ENCODE peak calls at places on chromosomes 7 and 10, in seven cellular contexts. M, S, D, U, H, J and V are unnamed samples. For H3K9me3, the result is how much of the 10 kb centered on the place peaks cover.

GRCh38 chr10:110535958-110536891 is 31.3 kb upstream of the SMC3 start:
- DNase-seq in M (peak), S (no peak), D (no peak), U (no peak), H (no peak), J (peak), V (no peak)

GRCh38 chr7:22166928-22167327 is 190.0 kb downstream of the RAPGEF5 start:
- DNase-seq in M (no peak), S (no peak), D (no peak), U (no peak), H (no peak), J (no peak), V (no peak)

GRCh38 chr7:44965937-44966730 is 12.7 kb downstream of the MYO1G start:
- DNase-seq in M (no peak), S (peak), D (no peak), U (no peak), H (no peak), J (no peak), V (no peak)

GRCh38 chr7:155951554-155952158 is 139.4 kb upstream of the SHH start:
- DNase-seq in M (no peak), S (no peak), D (peak), U (no peak), H (peak), J (no peak), V (no peak)

GRCh38 chr7:44131173-44132009 is 8.0 kb upstream of the POLD2 start:
- DNase-seq in M (no peak), S (peak), D (no peak), U (no peak), H (no peak), J (no peak), V (no peak)

GRCh38 chr7:75858430-75858829 is 20.4 kb upstream of the RHBDD2 start:
- DNase-seq in M (no peak), S (no peak), D (no peak), U (no peak), H (no peak), J (no peak), V (no peak)

GRCh38 chr10:88702848-88703597 is 3.0 kb upstream of the LIPK start:
- DNase-seq in M (no peak), S (no peak), D (peak), U (no peak), H (peak), J (no peak), V (no peak)

GRCh38 chr7:139116999-139117398 is 7.5 kb upstream of the ZC3HAV1 start:
- DNase-seq in M (no peak), S (no peak), D (no peak), U (no peak), H (no peak), J (no peak), V (no peak)

GRCh38 chr7:151708610-151709009 is 168.3 kb downstream of the PRKAG2 start:
- DNase-seq in M (no peak), S (no peak), D (no peak), U (no peak), H (no peak), J (no peak), V (no peak)

GRCh38 chr7:47302560-47302959 is 279.4 kb downstream of the TNS3 start:
- DNase-seq in M (no peak), S (no peak), D (no peak), U (no peak), H (no peak), J (no peak), V (no peak)

GRCh38 chr10:112778579-112778978 is 171.5 kb upstream of the TCF7L2 start:
- DNase-seq in M (no peak), S (no peak), D (no peak), U (no peak), H (no peak), J (no peak), V (no peak)

GRCh38 chr10:68106656-68107055 is 2.6 kb upstream of the MYPN start:
- DNase-seq in M (no peak), S (no peak), D (no peak), U (no peak), H (no peak), J (no peak), V (no peak)

GRCh38 chr7:129752760-129753159 is 141.2 kb downstream of the NRF1 start:
- DNase-seq in M (no peak), S (no peak), D (no peak), U (no peak), H (no peak), J (no peak), V (no peak)

GRCh38 chr10:10845240-10845639 is 172.4 kb upstream of the CELF2 start:
- DNase-seq in M (no peak), S (no peak), D (no peak), U (no peak), H (no peak), J (no peak), V (no peak)

GRCh38 chr7:136865777-136866176 is 2.7 kb upstream of the CHRM2 start:
- DNase-seq in M (no peak), S (no peak), D (no peak), U (no peak), H (no peak), J (no peak), V (no peak)

GRCh38 chr10:86708783-86709778 is 40.8 kb downstream of the LDB3 start:
- DNase-seq in M (no peak), S (no peak), D (no peak), U (no peak), H (no peak), J (no peak), V (no peak)

GRCh38 chr10:32367793-32368453 is 21.0 kb upstream of the EPC1 start:
- DNase-seq in M (no peak), S (peak), D (peak), U (peak), H (no peak), J (peak), V (peak)

GRCh38 chr7:30938435-30939316 is 25.1 kb upstream of the GHRHR start:
- DNase-seq in M (peak), S (peak), D (peak), U (peak), H (peak), J (peak), V (peak)

GRCh38 chr7:152636436-152636835 is 39.5 kb downstream of the XRCC2 start:
- DNase-seq in M (no peak), S (no peak), D (no peak), U (no peak), H (no peak), J (no peak), V (no peak)

GRCh38 chr10:131157899-131158298 is 153.6 kb downstream of the TCERG1L start:
- DNase-seq in M (no peak), S (no peak), D (no peak), U (no peak), H (no peak), J (no peak), V (no peak)

GRCh38 chr7:108454674-108455523 is 1.3 kb downstream of the NRCAM start:
- DNase-seq in M (peak), S (peak), D (no peak), U (no peak), H (peak), J (no peak), V (peak)

GRCh38 chr7:30563326-30563942 is 31.2 kb upstream of the GARS1 start:
- DNase-seq in M (peak), S (no peak), D (no peak), U (no peak), H (no peak), J (no peak), V (no peak)

GRCh38 chr10:107028249-107028648 is 136.3 kb downstream of the SORCS1 start:
- DNase-seq in M (no peak), S (no peak), D (no peak), U (no peak), H (no peak), J (no peak), V (no peak)

GRCh38 chr10:123759496-123760070 is 93.4 kb downstream of the GPR26 start:
- DNase-seq in M (no peak), S (no peak), D (no peak), U (no peak), H (no peak), J (no peak), V (no peak)

GRCh38 chr7:139991267-139991666 is 71.5 kb downstream of the PARP12 start:
- DNase-seq in M (no peak), S (no peak), D (peak), U (no peak), H (peak), J (no peak), V (no peak)

GRCh38 chr10:44908071-44908709 is 2.9 kb upstream of the TMEM72 start:
- DNase-seq in M (no peak), S (no peak), D (no peak), U (no peak), H (no peak), J (no peak), V (no peak)

GRCh38 chr7:52639126-52639525 is 396.3 kb upstream of the POM121L12 start:
- DNase-seq in M (no peak), S (no peak), D (no peak), U (no peak), H (no peak), J (no peak), V (no peak)

GRCh38 chr10:110512461-110513187 is 14.9 kb downstream of the DUSP5 start:
- DNase-seq in M (no peak), S (no peak), D (no peak), U (no peak), H (peak), J (no peak), V (no peak)

GRCh38 chr7:22762866-22763265 is 35.9 kb downstream of the IL6 start:
- DNase-seq in M (no peak), S (no peak), D (no peak), U (no peak), H (no peak), J (no peak), V (no peak)

GRCh38 chr10:71288461-71288860 is 30.6 kb upstream of the SLC29A3 start:
- DNase-seq in M (peak), S (no peak), D (no peak), U (no peak), H (no peak), J (no peak), V (no peak)

GRCh38 chr10:70137927-70138883 is 5.6 kb upstream of the AIFM2 start:
- DNase-seq in M (no peak), S (no peak), D (no peak), U (peak), H (no peak), J (no peak), V (no peak)

GRCh38 chr7:117750612-117751563 is 122.4 kb downstream of the CTTNBP2 start:
- DNase-seq in M (no peak), S (peak), D (no peak), U (no peak), H (peak), J (no peak), V (no peak)

GRCh38 chr7:31748084-31748483 is 61.1 kb downstream of the PPP1R17 start:
- DNase-seq in M (no peak), S (no peak), D (no peak), U (no peak), H (no peak), J (no peak), V (no peak)

GRCh38 chr7:1666779-1667565 is 3.1 kb upstream of the ELFN1 start:
- DNase-seq in M (peak), S (peak), D (no peak), U (no peak), H (peak), J (no peak), V (no peak)

GRCh38 chr10:4812952-4813351 is 13.1 kb upstream of the AKR1E2 start:
- DNase-seq in M (no peak), S (no peak), D (peak), U (no peak), H (peak), J (peak), V (no peak)

GRCh38 chr10:87753995-87754866 is 63.8 kb downstream of the ATAD1 start:
- DNase-seq in M (no peak), S (no peak), D (no peak), U (no peak), H (no peak), J (no peak), V (no peak)

GRCh38 chr10:42532996-42533395 is 105.4 kb downstream of the ZNF33B start:
- DNase-seq in M (no peak), S (no peak), D (no peak), U (no peak), H (no peak), J (no peak), V (no peak)
- H3K9me3 ChIP-seq in M (half or more), S (under half), D (under half), U (under half), H (under half), J (under half), V (under half)

DNA sequence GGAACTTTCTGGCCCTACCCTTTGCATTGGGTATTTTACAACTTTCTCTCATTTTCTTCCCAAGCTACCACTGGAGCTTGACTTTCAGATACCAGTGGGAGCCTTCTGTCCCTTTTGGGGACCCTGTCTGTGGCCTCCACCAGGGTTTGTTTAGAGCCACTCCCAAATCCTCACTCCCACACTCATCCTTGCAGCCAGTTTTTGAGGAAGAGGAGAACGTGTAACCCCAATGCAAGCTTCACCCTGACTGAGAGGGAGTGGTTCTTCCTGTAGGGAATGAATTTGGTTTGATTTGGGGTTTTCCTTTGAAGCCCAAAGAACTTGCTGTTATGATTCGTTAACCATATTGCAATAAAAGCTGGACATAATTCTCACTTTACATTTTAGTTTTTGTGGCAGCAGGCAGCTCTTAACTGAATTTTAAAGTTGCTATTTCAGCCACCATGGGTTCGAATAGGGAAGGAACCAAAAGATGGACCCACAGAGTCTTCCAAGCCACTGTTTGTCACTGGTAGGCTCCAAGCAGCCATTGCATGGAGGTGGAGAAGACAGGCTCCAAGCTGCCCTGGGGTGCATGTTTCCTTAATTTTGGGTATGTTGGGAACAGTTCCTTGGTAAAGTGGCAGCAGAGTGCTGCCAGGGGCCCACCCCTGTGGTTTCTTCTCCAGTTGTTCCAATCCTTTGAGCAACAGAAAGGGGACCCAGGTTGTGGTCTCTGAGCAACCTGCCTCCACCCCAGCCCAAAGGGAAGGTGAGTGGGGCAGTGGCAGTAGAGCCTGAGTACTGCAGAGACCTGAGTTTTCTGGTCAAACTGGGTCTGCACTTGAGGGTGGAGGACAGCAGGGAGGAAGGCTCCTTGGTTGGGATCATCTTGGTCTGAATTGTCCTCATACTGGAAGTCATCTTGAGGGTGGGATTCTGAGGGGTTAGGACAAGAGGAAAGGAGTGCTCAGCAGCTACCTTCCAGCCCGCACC is 5.1 kb downstream of the EVX1 start:
- DNase-seq in M (no peak), S (peak), D (no peak), U (no peak), H (no peak), J (no peak), V (no peak)
- H3K9me3 ChIP-seq in M (under half), S (under half), D (under half), U (under half), H (under half), J (under half), V (under half)

GRCh38 chr10:126956712-126957108 is 51.5 kb downstream of the DOCK1 start:
- DNase-seq in M (no peak), S (no peak), D (no peak), U (no peak), H (no peak), J (no peak), V (no peak)
- H3K9me3 ChIP-seq in M (under half), S (under half), D (under half), U (under half), H (under half), J (under half), V (under half)

GRCh38 chr7:4266270-4267040 is 415.6 kb upstream of the FOXK1 start:
- DNase-seq in M (no peak), S (no peak), D (no peak), U (no peak), H (no peak), J (no peak), V (no peak)

GRCh38 chr7:4267326-4268039 is 414.6 kb upstream of the FOXK1 start:
- DNase-seq in M (no peak), S (no peak), D (no peak), U (no peak), H (no peak), J (no peak), V (no peak)

GRCh38 chr7:4269746-4270145 is 412.3 kb upstream of the FOXK1 start:
- DNase-seq in M (no peak), S (no peak), D (no peak), U (no peak), H (no peak), J (no peak), V (no peak)

GRCh38 chr7:4269086-4269485 is 413.0 kb upstream of the FOXK1 start:
- DNase-seq in M (no peak), S (no peak), D (no peak), U (no peak), H (no peak), J (no peak), V (no peak)

GRCh38 chr7:4268040-4268965 is 413.8 kb upstream of the FOXK1 start:
- DNase-seq in M (no peak), S (no peak), D (no peak), U (no peak), H (no peak), J (no peak), V (no peak)
- H3K9me3 ChIP-seq in M (under half), S (under half), D (under half), U (under half), H (under half), J (under half), V (under half)

DNA sequence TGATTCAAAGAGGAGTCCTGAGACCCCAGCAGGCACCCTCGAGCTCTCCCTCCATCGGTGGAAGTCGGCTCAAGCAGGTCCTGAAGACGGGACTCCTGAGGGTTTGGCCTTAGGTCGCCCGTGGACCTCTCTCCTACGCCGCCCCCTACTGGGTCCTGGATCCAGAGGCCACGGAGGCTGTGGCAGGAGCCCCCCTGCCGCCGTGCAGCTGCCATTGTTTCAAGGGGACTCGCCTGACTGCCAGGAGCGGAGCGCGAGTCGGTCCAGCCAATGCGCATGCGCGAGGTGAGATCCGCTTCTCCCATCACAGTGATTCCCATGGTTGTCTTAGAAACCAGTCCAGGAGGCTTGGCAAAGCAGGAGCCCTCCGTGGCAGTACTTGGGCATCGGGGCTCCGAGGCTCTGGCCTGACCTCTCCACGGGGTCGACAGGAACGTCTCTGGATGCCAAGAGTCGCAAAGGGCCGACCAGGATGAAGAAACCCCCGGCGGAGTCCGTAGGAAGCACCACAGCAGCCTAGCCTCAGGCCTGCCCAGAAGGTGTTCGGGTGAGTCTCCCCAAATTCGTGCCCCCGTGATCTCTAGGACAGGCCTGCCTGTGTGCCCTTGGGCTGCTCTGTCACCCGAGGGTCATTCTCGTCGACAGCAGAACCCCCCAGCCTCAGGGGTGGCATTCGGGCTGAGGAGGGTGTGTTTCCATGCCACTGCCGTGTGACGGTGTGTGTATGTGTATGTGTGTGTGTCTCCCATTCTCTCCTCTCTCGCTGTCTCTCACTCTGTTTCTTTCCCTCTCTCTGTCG is 322.3 kb downstream of the ZNF716 start:
- DNase-seq in M (no peak), S (peak), D (no peak), U (no peak), H (no peak), J (no peak), V (no peak)
- H3K9me3 ChIP-seq in M (under half), S (under half), D (under half), U (under half), H (under half), J (under half), V (under half)

GRCh38 chr10:37762287-37762686 is 95.1 kb downstream of the ZNF248 start:
- DNase-seq in M (no peak), S (no peak), D (no peak), U (no peak), H (no peak), J (no peak), V (no peak)

GRCh38 chr10:37758074-37758473 is 99.3 kb downstream of the ZNF248 start:
- DNase-seq in M (no peak), S (no peak), D (no peak), U (no peak), H (no peak), J (no peak), V (no peak)

GRCh38 chr10:37763132-37763531 is 94.3 kb downstream of the ZNF248 start:
- DNase-seq in M (no peak), S (no peak), D (no peak), U (no peak), H (no peak), J (peak), V (no peak)

GRCh38 chr10:37765216-37765615 is 92.2 kb downstream of the ZNF248 start:
- DNase-seq in M (no peak), S (no peak), D (no peak), U (no peak), H (no peak), J (no peak), V (no peak)

DNA sequence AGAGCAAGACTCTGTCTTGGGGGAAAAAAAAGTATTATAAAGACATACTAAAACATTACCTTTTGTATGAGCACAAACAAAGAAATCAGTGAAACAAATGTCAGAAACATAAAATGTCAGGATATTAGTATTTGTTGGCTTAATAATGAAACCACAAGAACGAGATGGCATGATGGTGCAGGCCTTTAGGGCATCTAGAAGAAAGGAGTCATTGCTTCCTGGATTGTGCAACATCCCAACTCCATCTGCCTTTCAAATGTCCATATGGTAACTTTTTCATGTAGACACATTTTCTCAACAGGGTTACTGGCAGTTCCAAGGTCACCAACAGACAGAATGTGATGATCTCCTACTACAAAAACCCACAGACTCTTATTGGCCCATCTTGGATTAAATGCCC is 96.6 kb downstream of the ZNF248 start:
- DNase-seq in M (no peak), S (no peak), D (no peak), U (no peak), H (no peak), J (no peak), V (no peak)
- H3K9me3 ChIP-seq in M (under half), S (under half), D (under half), U (under half), H (under half), J (under half), V (under half)